ENCODE peak calls at places on chromosome 10, in ten cellular contexts. K is HFF-Myc, Q is lower lobe of right lung, G is tibial artery, W is colonic mucosa, I is bronchial epithelial cell, C is SK-N-SH, E is dorsolateral prefrontal cortex, B is lung, R is right lobe of liver. M is an unnamed sample.

GRCh38 chr10:30812018-30812851 is 182.7 kb upstream of the LYZL2 start:
- DNase-seq in Q (no peak), K (peak), W (peak), G (peak), E (no peak), R (no peak), I (no peak), B (peak), C (no peak), M (peak)

GRCh38 chr10:72688208-72688651 is 3.7 kb upstream of the MCU start:
- DNase-seq in I (peak), Q (no peak), R (no peak), G (no peak), C (no peak), E (no peak), W (peak), B (peak), K (peak), M (peak)

GRCh38 chr10:61023053-61023452 is 79.1 kb upstream of the RHOBTB1 start:
- DNase-seq in Q (no peak), C (no peak), K (no peak), I (no peak), E (no peak), R (no peak), G (no peak), B (no peak), W (no peak), M (no peak)

GRCh38 chr10:84416245-84416555 is 87.8 kb downstream of the CCSER2 start:
- DNase-seq in E (no peak), C (no peak), R (no peak), G (no peak), W (no peak), Q (no peak), I (no peak), B (no peak), K (no peak), M (no peak)

GRCh38 chr10:12191715-12192114 is 4.0 kb downstream of the NUDT5 start:
- DNase-seq in B (no peak), G (no peak), C (no peak), E (no peak), R (peak), Q (no peak), W (no peak), I (no peak), K (no peak), M (peak)

GRCh38 chr10:121927361-121927840 is 430 bp downstream of the ATE1 start:
- DNase-seq in K (no peak), C (peak), W (peak), G (peak), Q (peak), I (peak), R (peak), B (peak), E (peak), M (peak)

GRCh38 chr10:79239275-79239779 is 107.9 kb upstream of the PPIF start:
- DNase-seq in E (peak), W (peak), I (peak), R (peak), C (peak), K (no peak), G (peak), Q (peak), B (no peak), M (no peak)

GRCh38 chr10:91607661-91608442 is 25.0 kb downstream of the PPP1R3C start:
- DNase-seq in C (no peak), K (no peak), E (no peak), I (no peak), G (no peak), Q (no peak), B (no peak), W (no peak), R (no peak), M (no peak)

GRCh38 chr10:120492366-120492765 is 35.3 kb downstream of the PLPP4 start:
- DNase-seq in G (no peak), R (no peak), E (no peak), K (no peak), C (no peak), B (peak), I (no peak), W (no peak), Q (no peak), M (peak)

GRCh38 chr10:92822964-92823363 is 25.4 kb upstream of the EXOC6 start:
- DNase-seq in K (no peak), W (no peak), B (no peak), Q (no peak), I (no peak), R (no peak), E (no peak), C (no peak), G (no peak), M (peak)

GRCh38 chr10:43872644-43873043 is 224.0 kb upstream of the ZNF32 start:
- DNase-seq in K (no peak), Q (no peak), I (no peak), G (no peak), E (no peak), C (no peak), R (no peak), W (no peak), B (no peak), M (no peak)

GRCh38 chr10:23345861-23346260 is 1.3 kb upstream of the C10orf67 start:
- DNase-seq in W (no peak), E (no peak), B (no peak), I (peak), R (no peak), K (peak), C (no peak), G (no peak), Q (no peak), M (peak)

GRCh38 chr10:61974611-61975010 is 73.1 kb downstream of the ARID5B start:
- DNase-seq in C (peak), W (peak), Q (no peak), K (peak), R (no peak), E (peak), B (no peak), I (no peak), G (peak), M (peak)

GRCh38 chr10:8331387-8331786 is 276.9 kb downstream of the GATA3 start:
- DNase-seq in E (no peak), G (no peak), B (no peak), Q (no peak), R (no peak), W (no peak), C (no peak), K (no peak), I (no peak), M (no peak)

GRCh38 chr10:121596668-121597503 is 1.4 kb downstream of the FGFR2 start:
- DNase-seq in E (peak), I (peak), W (peak), Q (no peak), G (peak), B (peak), K (no peak), C (no peak), R (peak), M (no peak)

GRCh38 chr10:21969326-21970287 is 33.9 kb downstream of the DNAJC1 start:
- DNase-seq in I (peak), W (no peak), G (no peak), B (no peak), C (no peak), Q (no peak), R (no peak), E (no peak), K (no peak), M (peak)

GRCh38 chr10:34405611-34406462 is 409.3 kb downstream of the PARD3 start:
- DNase-seq in W (no peak), K (no peak), R (no peak), I (peak), B (no peak), G (no peak), C (no peak), Q (no peak), E (no peak), M (peak)

GRCh38 chr10:112280205-112280921 is 2.8 kb upstream of the TECTB start:
- DNase-seq in K (no peak), G (no peak), I (peak), B (no peak), C (no peak), W (no peak), R (no peak), Q (no peak), E (no peak), M (no peak)

GRCh38 chr10:43863859-43864591 is 215.3 kb upstream of the ZNF32 start:
- DNase-seq in I (no peak), W (peak), G (peak), Q (peak), R (peak), B (no peak), E (no peak), K (no peak), C (no peak), M (peak)

GRCh38 chr10:62075414-62075813 is 173.9 kb downstream of the ARID5B start:
- DNase-seq in C (no peak), Q (no peak), I (no peak), K (no peak), W (no peak), B (no peak), E (no peak), R (no peak), G (no peak), M (no peak)

GRCh38 chr10:103481974-103482531 is 3.0 kb upstream of the CALHM3 start:
- DNase-seq in E (no peak), K (no peak), G (no peak), C (peak), B (no peak), W (peak), I (peak), Q (no peak), R (no peak), M (peak)

GRCh38 chr10:96992721-96993120 is 160.6 kb downstream of the LCOR start:
- DNase-seq in W (no peak), C (no peak), K (no peak), I (no peak), E (no peak), B (no peak), Q (no peak), G (no peak), R (no peak), M (no peak)

GRCh38 chr10:94016727-94017714 is 23.3 kb downstream of the PLCE1 start:
- DNase-seq in Q (no peak), I (no peak), G (no peak), W (no peak), B (no peak), R (no peak), C (no peak), K (no peak), E (no peak), M (no peak)

GRCh38 chr10:71756441-71757191 is 16.7 kb downstream of the VSIR start:
- DNase-seq in R (no peak), C (no peak), E (no peak), I (no peak), G (no peak), B (no peak), W (no peak), K (no peak), Q (no peak), M (no peak)

GRCh38 chr10:77542860-77543259 is 94.7 kb downstream of the KCNMA1 start:
- DNase-seq in E (no peak), W (no peak), C (no peak), I (no peak), R (no peak), Q (no peak), K (no peak), G (no peak), B (no peak), M (no peak)

GRCh38 chr10:121158988-121159579 is 307.9 kb downstream of the WDR11 start:
- DNase-seq in E (no peak), W (peak), Q (no peak), C (no peak), B (no peak), I (peak), R (no peak), K (no peak), G (no peak), M (no peak)

GRCh38 chr10:35792301-35792700 is 150.2 kb upstream of the FZD8 start:
- DNase-seq in B (no peak), C (no peak), Q (no peak), R (no peak), G (no peak), E (no peak), I (no peak), W (no peak), K (no peak), M (no peak)

GRCh38 chr10:49139866-49140195 is 6.0 kb upstream of the FAM170B start:
- DNase-seq in B (no peak), E (no peak), C (no peak), W (no peak), Q (no peak), R (no peak), G (no peak), K (peak), I (peak), M (peak)

GRCh38 chr10:35834916-35835499 is 192.9 kb upstream of the FZD8 start:
- DNase-seq in Q (no peak), K (no peak), R (no peak), E (no peak), C (no peak), I (peak), B (no peak), W (no peak), G (no peak), M (no peak)

GRCh38 chr10:113480828-113481502 is 71.9 kb upstream of the HABP2 start:
- DNase-seq in G (no peak), R (peak), C (no peak), Q (peak), W (no peak), B (no peak), E (no peak), I (peak), K (no peak), M (no peak)

GRCh38 chr10:103859161-103860141 is 4.1 kb upstream of the SH3PXD2A start:
- DNase-seq in E (peak), K (peak), C (peak), Q (no peak), W (peak), R (no peak), B (peak), I (peak), G (peak), M (peak)

GRCh38 chr10:13658864-13659685 is 72.3 kb downstream of the PRPF18 start:
- DNase-seq in B (no peak), K (no peak), G (peak), W (peak), I (no peak), Q (peak), R (peak), C (no peak), E (peak), M (no peak)

GRCh38 chr10:131274133-131274880 is 37.2 kb downstream of the TCERG1L start:
- DNase-seq in W (no peak), G (no peak), C (no peak), Q (no peak), R (no peak), K (no peak), B (no peak), I (no peak), E (no peak), M (no peak)

GRCh38 chr10:131274883-131275282 is 36.6 kb downstream of the TCERG1L start:
- DNase-seq in Q (no peak), G (no peak), K (no peak), C (no peak), R (no peak), E (no peak), B (no peak), W (no peak), I (no peak), M (no peak)

GRCh38 chr10:131273476-131273875 is 38.0 kb downstream of the TCERG1L start:
- DNase-seq in K (no peak), I (no peak), R (no peak), B (no peak), E (no peak), W (no peak), G (no peak), Q (no peak), C (no peak), M (no peak)

GRCh38 chr10:131277278-131277677 is 34.2 kb downstream of the TCERG1L start:
- DNase-seq in E (no peak), W (no peak), G (no peak), I (no peak), Q (no peak), C (peak), R (no peak), B (no peak), K (no peak), M (no peak)

GRCh38 chr10:131275691-131276090 is 35.8 kb downstream of the TCERG1L start:
- DNase-seq in R (no peak), E (no peak), B (no peak), I (no peak), C (no peak), Q (no peak), K (no peak), G (no peak), W (no peak), M (no peak)
- TF ChIP-seq CTCF in R (no peak), E (no peak), B (no peak), I (no peak), C (no peak), Q (no peak), K (no peak), G (no peak), W (no peak), M (no peak)

GRCh38 chr10:101840741-101841453 is 2.7 kb downstream of the KCNIP2 start:
- DNase-seq in C (peak), G (peak), K (peak), B (peak), I (peak), E (peak), Q (peak), W (peak), R (peak), M (peak)
- H3K4me3 ChIP-seq in C (peak), G (peak), K (peak), B (no peak), I (peak), E (peak), Q (peak), W (peak), R (peak), M (peak)

GRCh38 chr10:54130394-54130793 is 670.6 kb downstream of the PCDH15 start:
- DNase-seq in G (no peak), B (no peak), R (no peak), E (no peak), K (no peak), I (no peak), Q (no peak), C (no peak), W (no peak), M (no peak)

GRCh38 chr10:54137396-54137795 is 663.6 kb downstream of the PCDH15 start:
- DNase-seq in B (no peak), G (no peak), W (no peak), I (no peak), C (no peak), K (no peak), Q (no peak), R (no peak), E (no peak), M (no peak)

GRCh38 chr10:54131833-54132232 is 669.2 kb downstream of the PCDH15 start:
- DNase-seq in C (no peak), G (no peak), Q (no peak), I (no peak), R (no peak), K (no peak), B (no peak), W (no peak), E (no peak), M (no peak)

GRCh38 chr10:54133201-54133600 is 667.8 kb downstream of the PCDH15 start:
- DNase-seq in G (no peak), E (no peak), B (no peak), C (peak), W (no peak), Q (no peak), R (no peak), I (peak), K (no peak), M (no peak)
- TF ChIP-seq CTCF in G (no peak), E (peak), B (no peak), C (peak), W (no peak), Q (peak), R (peak), I (peak), K (no peak), M (no peak)

DNA sequence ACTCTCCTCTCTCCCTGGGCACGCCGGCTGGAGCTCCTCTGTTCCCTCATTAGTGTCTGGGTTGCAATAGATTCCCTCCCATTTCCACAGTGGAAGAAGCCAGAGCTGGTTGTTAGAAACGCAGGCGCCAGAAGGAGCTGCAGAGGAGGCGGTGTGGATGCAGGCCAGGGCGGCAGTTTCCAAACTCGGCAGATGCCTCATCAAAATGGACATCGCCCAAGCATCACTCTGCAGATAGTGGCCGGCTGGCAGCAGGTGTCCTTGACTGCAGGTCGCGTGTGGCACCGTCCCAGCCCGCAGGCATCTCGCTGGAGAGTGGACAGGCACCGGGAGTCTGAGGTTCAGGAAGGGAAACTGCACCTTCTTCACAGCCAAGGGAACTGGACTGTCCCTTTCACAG is 201.8 kb downstream of the TCERG1L start:
- DNase-seq in R (no peak), K (no peak), G (no peak), C (no peak), B (no peak), W (no peak), I (no peak), Q (no peak), E (peak), M (no peak)
- H3K4me3 ChIP-seq in R (no peak), K (no peak), G (no peak), C (no peak), B (no peak), W (no peak), I (no peak), Q (no peak), E (no peak), M (no peak)

GRCh38 chr10:70357447-70358035 is 24.9 kb downstream of the LRRC20 start:
- DNase-seq in G (no peak), Q (no peak), K (no peak), W (no peak), B (no peak), R (no peak), C (no peak), E (no peak), I (no peak), M (no peak)

GRCh38 chr10:70359017-70359550 is 23.3 kb downstream of the LRRC20 start:
- DNase-seq in E (no peak), C (no peak), B (no peak), W (no peak), K (no peak), R (no peak), G (no peak), I (no peak), Q (no peak), M (no peak)

GRCh38 chr10:70362357-70362756 is 20.1 kb downstream of the LRRC20 start:
- DNase-seq in W (no peak), I (no peak), K (no peak), E (no peak), B (no peak), G (no peak), C (no peak), Q (no peak), R (no peak), M (no peak)

GRCh38 chr10:70358446-70358845 is 24.0 kb downstream of the LRRC20 start:
- DNase-seq in Q (no peak), E (no peak), G (no peak), B (no peak), W (no peak), R (no peak), I (no peak), C (no peak), K (no peak), M (no peak)

DNA sequence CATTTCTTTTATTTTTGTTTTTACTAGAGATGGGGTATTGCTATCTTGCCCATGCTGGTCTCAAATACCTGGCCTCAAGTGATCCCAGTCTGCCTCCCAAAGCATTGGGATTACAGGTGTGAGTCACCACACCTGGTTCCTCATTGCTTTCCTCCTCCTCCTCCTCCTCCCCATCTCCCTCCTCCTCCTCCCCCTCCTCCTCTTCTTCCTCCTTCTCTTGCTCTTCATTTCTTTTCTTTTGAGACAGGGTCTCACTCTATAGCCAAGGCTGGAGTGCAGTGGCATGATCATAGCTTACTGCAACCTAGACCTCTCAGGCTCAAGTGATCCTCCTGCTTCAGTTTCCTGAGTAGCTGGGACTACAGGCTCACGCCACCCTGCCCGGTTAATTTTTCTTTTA is 22.2 kb downstream of the LRRC20 start:
- DNase-seq in G (no peak), E (no peak), B (no peak), C (no peak), I (no peak), K (no peak), R (no peak), W (no peak), Q (no peak), M (no peak)
- TF ChIP-seq CTCF in G (no peak), E (no peak), B (no peak), C (no peak), I (no peak), K (no peak), R (no peak), W (no peak), Q (no peak), M (no peak)